ENCODE peak calls at places on chromosomes 16 and 17, in seven cellular contexts. Y is H1, T is K562, V is GM12878, A is SK-N-SH, M is NT2/D1, Z is HepG2. G is an unnamed sample.

GRCh38 chr16:78676351-78676750 is 576.9 kb downstream of the WWOX start:
- DNase-seq in Y (no peak), T (no peak), V (no peak), A (no peak), M (no peak), Z (no peak), G (no peak)

GRCh38 chr17:2346475-2346874 is 9.2 kb downstream of the SGSM2 start:
- DNase-seq in Y (no peak), T (no peak), V (no peak), A (no peak), M (no peak), Z (no peak), G (no peak)

GRCh38 chr16:81940781-81941560 is 70.3 kb downstream of the SDR42E1 start:
- DNase-seq in Y (peak), T (peak), V (no peak), A (peak), M (peak), Z (peak), G (peak)

GRCh38 chr17:29379084-29379811 is 10.9 kb upstream of the TAOK1 start:
- DNase-seq in Y (no peak), T (no peak), V (no peak), A (no peak), M (no peak), Z (no peak), G (no peak)

GRCh38 chr17:20267459-20267842 is 199.9 kb downstream of the LGALS9B start:
- DNase-seq in Y (no peak), T (peak), V (peak), A (no peak), M (no peak), Z (no peak), G (no peak)

GRCh38 chr17:6327007-6327406 is 107.9 kb downstream of the AIPL1 start:
- DNase-seq in Y (peak), T (peak), V (no peak), A (no peak), M (peak), Z (no peak), G (no peak)

GRCh38 chr16:13829712-13830304 is 90.1 kb upstream of the ERCC4 start:
- DNase-seq in Y (no peak), T (no peak), V (no peak), A (no peak), M (no peak), Z (no peak), G (no peak)

GRCh38 chr16:87581867-87582220 is 20.5 kb upstream of the JPH3 start:
- DNase-seq in Y (no peak), T (peak), V (no peak), A (peak), M (no peak), Z (peak), G (peak)

GRCh38 chr16:57612494-57612893 is 15.9 kb upstream of the ADGRG1 start:
- DNase-seq in Y (peak), T (no peak), V (no peak), A (peak), M (no peak), Z (no peak), G (no peak)

GRCh38 chr17:887842-888214 is 91.7 kb downstream of the NXN start:
- DNase-seq in Y (no peak), T (no peak), V (no peak), A (no peak), M (no peak), Z (no peak), G (no peak)

GRCh38 chr17:27259356-27259755 is 34.6 kb upstream of the WSB1 start:
- DNase-seq in Y (no peak), T (no peak), V (no peak), A (no peak), M (no peak), Z (no peak), G (no peak)

GRCh38 chr16:50394215-50394802 is 25.5 kb upstream of the BRD7 start:
- DNase-seq in Y (peak), T (no peak), V (no peak), A (no peak), M (no peak), Z (no peak), G (no peak)

GRCh38 chr16:68539704-68540370 is 746 bp downstream of the ZFP90 start:
- DNase-seq in Y (peak), T (no peak), V (no peak), A (no peak), M (no peak), Z (no peak), G (no peak)

GRCh38 chr17:14268264-14268663 is 31.6 kb upstream of the CDRT15 start:
- DNase-seq in Y (no peak), T (no peak), V (no peak), A (no peak), M (no peak), Z (peak), G (no peak)

GRCh38 chr17:14269473-14269872 is 31.4 kb upstream of the HS3ST3B1 start:
- DNase-seq in Y (no peak), T (no peak), V (no peak), A (no peak), M (no peak), Z (no peak), G (no peak)

DNA sequence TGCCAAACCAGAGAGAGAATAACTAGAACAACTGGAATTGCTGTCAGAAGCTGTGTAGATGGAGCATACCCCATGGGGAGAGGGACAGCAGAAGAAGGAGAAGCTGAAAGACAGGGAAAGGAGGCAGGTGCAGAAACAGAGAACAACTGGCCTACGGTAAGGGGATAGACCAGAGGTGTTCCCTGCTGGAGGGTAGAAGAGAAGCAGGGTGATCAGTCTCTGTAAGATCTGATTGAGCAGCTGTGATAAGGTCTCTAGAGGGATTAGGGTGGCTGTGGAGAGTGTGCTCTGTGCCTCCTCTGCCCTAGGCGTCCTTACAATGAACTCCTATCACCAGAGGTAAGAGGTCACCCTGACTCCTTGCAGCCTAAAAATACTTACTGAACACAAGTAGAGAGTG is 30.4 kb upstream of the HS3ST3B1 start:
- DNase-seq in Y (no peak), T (no peak), V (no peak), A (no peak), M (no peak), Z (no peak), G (no peak)
- TF ChIP-seq YY1 in Y (no peak), T (no peak), V (no peak), A (no peak), M (no peak), Z (no peak), G (no peak)

GRCh38 chr17:39365252-39365651 is 36.2 kb downstream of the FBXL20 start:
- DNase-seq in Y (no peak), T (no peak), V (no peak), A (no peak), M (no peak), Z (no peak), G (no peak)
- TF ChIP-seq YY1 in Y (no peak), T (no peak), V (no peak), A (no peak), M (no peak), Z (no peak), G (no peak)

GRCh38 chr17:51841669-51842068 is 316.8 kb downstream of the CA10 start:
- DNase-seq in Y (no peak), T (no peak), V (no peak), A (no peak), M (no peak), Z (no peak), G (no peak)

GRCh38 chr17:51850206-51850605 is 308.3 kb downstream of the CA10 start:
- DNase-seq in Y (no peak), T (peak), V (no peak), A (no peak), M (no peak), Z (peak), G (no peak)

GRCh38 chr17:51840688-51841087 is 317.8 kb downstream of the CA10 start:
- DNase-seq in Y (no peak), T (no peak), V (no peak), A (no peak), M (no peak), Z (no peak), G (no peak)

GRCh38 chr17:51848451-51848850 is 310.1 kb downstream of the CA10 start:
- DNase-seq in Y (no peak), T (no peak), V (no peak), A (no peak), M (no peak), Z (no peak), G (no peak)

GRCh38 chr17:51846561-51846960 is 312.0 kb downstream of the CA10 start:
- DNase-seq in Y (no peak), T (no peak), V (no peak), A (peak), M (no peak), Z (no peak), G (no peak)
- TF ChIP-seq YY1 in Y (no peak), T (no peak), V (no peak), A (no peak), M (no peak), Z (no peak), G (no peak)

DNA sequence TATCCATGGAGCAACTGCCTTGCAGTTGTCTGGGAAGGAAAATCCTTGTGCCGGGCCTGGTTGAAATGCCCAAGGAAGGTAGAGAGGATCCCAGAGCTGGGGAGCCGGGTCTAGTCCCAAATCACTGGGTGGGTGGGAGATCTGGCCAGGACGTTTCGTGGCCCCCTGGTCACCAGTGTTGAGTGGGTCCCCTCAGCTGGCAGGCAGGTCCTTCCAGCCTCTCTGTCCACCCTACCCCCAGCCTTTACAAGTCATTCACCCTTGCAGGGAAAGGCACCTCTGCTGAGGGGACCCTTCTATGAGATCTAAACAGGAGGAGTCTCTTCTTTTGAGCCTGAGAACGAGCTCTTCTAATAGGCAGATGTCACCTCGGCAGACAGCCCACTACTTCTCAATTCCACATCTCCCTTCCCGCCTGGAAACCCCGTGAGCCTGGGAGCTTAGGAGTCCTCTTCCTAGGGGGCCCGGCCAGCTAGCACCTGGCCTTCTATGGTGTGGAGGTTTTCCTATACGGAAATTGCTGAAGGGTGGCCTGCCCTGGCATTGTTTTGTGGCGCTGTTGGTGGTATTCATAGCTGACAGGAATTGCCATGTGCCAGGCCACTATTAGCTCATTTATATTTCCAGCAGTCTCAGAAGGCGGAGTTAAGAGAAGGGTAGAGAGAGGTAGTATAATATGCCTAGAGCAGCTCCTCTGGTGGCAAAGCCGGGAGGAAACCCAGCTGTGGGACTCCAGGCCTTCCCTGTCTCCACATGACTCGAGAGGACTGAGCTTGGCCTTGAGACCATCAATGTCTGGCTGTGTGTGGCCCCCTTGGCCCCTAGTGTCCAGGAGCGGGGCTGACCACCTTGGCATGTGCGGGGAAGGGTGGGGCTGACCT is 13.3 kb downstream of the MPRIP start:
- DNase-seq in Y (no peak), T (no peak), V (no peak), A (no peak), M (no peak), Z (no peak), G (no peak)
- TF ChIP-seq YY1 in Y (no peak), T (no peak), V (no peak), A (no peak), M (no peak), Z (no peak), G (no peak)

DNA sequence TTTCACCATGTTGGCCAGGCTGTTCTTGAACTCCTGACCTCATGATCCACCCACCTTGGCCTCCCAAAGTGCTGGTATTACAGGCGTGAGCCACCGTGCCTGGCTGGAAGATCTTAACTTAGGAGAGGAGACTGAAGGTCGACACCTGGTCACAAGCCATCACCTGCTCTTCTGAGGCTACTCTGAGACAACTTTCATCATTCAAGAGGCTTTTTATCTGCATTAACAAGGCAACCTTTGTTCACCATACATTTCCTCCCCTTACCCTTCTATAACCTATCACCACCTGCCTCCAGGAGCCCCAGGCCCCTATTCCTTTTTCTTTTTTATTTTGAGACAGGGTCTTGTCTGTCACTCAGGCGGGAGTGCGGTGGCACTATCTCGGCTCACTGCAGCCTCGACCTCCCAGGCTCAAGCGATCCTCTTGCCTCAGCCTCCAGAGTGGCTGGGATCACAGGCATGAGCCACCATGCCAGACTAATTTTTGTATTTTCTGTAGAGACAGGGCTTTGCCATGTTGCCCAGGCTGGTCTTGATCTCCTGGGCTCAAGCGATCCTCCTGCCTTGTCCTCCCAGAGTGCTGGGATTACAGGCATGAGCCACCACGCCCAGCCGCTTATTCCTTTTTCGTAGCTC is 6.2 kb downstream of the LITAF start:
- DNase-seq in Y (no peak), T (no peak), V (no peak), A (no peak), M (no peak), Z (no peak), G (no peak)
- TF ChIP-seq YY1 in Y (no peak), T (no peak), V (no peak), A (no peak), M (no peak), Z (no peak), G (no peak)

DNA sequence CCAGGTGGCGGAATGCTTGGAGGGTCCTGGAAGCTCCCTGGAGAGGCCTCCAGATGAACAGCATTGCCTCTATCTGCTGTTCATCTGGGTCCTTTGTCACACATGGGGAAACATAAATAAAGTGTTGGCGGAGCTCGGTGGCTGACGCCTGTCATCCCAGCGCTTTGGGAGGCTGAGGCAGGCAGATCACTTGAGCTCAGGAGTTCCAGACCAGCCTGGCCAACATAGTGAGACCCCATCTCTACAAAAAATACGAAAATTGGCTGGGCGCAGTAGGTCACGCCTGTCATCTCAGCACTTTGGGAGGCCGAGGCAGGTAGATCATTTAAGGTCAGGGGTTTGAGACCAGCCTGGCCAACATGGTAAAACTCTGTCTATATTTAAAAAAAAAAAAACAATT is 2.2 kb downstream of the MYADML2 start:
- DNase-seq in Y (no peak), T (no peak), V (no peak), A (no peak), M (no peak), Z (no peak), G (no peak)
- TF ChIP-seq YY1 in Y (no peak), T (no peak), V (no peak), A (no peak), M (no peak), Z (no peak), G (no peak)